ENCODE peak calls at places on chromosomes 12 and 14, in six cellular contexts. P is astrocyte; B is fibroblast of lung; E is effector memory CD4-positive, alpha-beta T cell; O is heart right ventricle; Z is left ventricle myocardium inferior. Q is an unnamed sample.

GRCh38 chr12:62250671-62251608 is 9.3 kb upstream of the USP15 start:
- DNase-seq in P (peak; percentile 52), B (peak; percentile 66), E (no peak), O (no peak), Z (no peak), Q (no peak)

GRCh38 chr12:80598004-80598606 is 109.3 kb upstream of the MYF6 start:
- DNase-seq in P (peak; percentile 81), B (peak; percentile 86), E (no peak), O (no peak), Z (no peak), Q (no peak)

GRCh38 chr12:124774462-124775167 is 89.0 kb downstream of the SCARB1 start:
- DNase-seq in P (peak; percentile 99), B (peak; percentile 99), E (peak; percentile 3), O (no peak), Z (no peak), Q (peak; percentile 48)

GRCh38 chr12:20489645-20490044 is 121.3 kb downstream of the PDE3A start:
- DNase-seq in P (no peak), B (peak; percentile 35), E (no peak), O (no peak), Z (no peak), Q (no peak)

GRCh38 chr12:77488041-77488620 is 342.6 kb upstream of the NAV3 start:
- DNase-seq in P (peak; percentile 76), B (peak; percentile 81), E (no peak), O (no peak), Z (no peak), Q (no peak)

GRCh38 chr12:51749201-51749985 is 99.1 kb downstream of the FIGNL2 start:
- DNase-seq in P (no peak), B (no peak), E (no peak), O (no peak), Z (no peak), Q (no peak)

GRCh38 chr12:63294327-63294632 is 143.3 kb upstream of the AVPR1A start:
- DNase-seq in P (peak; percentile 72), B (peak; percentile 82), E (no peak), O (no peak), Z (no peak), Q (no peak)

GRCh38 chr12:58254463-58254862 is 313.1 kb downstream of the ATP23 start:
- DNase-seq in P (no peak), B (no peak), E (no peak), O (no peak), Z (no peak), Q (no peak)

GRCh38 chr12:26195250-26195640 is at the start of gene SSPN:
- DNase-seq in P (peak; percentile 68), B (peak; percentile 83), E (no peak), O (peak; percentile 59), Z (peak; percentile 73), Q (peak; percentile 64)

GRCh38 chr12:131048611-131048990 is 94.9 kb downstream of the ADGRD1 start:
- DNase-seq in P (no peak), B (no peak), E (no peak), O (no peak), Z (no peak), Q (no peak)

GRCh38 chr12:63841611-63842010 is 2.9 kb upstream of the SRGAP1 start:
- DNase-seq in P (no peak), B (no peak), E (no peak), O (no peak), Z (no peak), Q (no peak)

GRCh38 chr12:93563807-93564538 is 8.5 kb upstream of the SOCS2 start:
- DNase-seq in P (peak; percentile 9), B (peak; percentile 32), E (no peak), O (no peak), Z (no peak), Q (no peak)

GRCh38 chr14:21220874-21221477 is 48.3 kb downstream of the HNRNPC start:
- DNase-seq in P (no peak), B (no peak), E (no peak), O (no peak), Z (no peak), Q (no peak)

GRCh38 chr12:25771062-25771461 is 187.4 kb upstream of the RASSF8 start:
- DNase-seq in P (peak; percentile 67), B (peak; percentile 70), E (no peak), O (no peak), Z (no peak), Q (no peak)

GRCh38 chr12:65464930-65465329 is 186.4 kb downstream of the MSRB3 start:
- DNase-seq in P (peak; percentile 90), B (peak; percentile 92), E (no peak), O (no peak), Z (no peak), Q (peak; percentile 8)

GRCh38 chr14:77006127-77006526 is 22.4 kb downstream of the IRF2BPL start:
- DNase-seq in P (no peak), B (no peak), E (no peak), O (no peak), Z (no peak), Q (no peak)

GRCh38 chr14:77009014-77009413 is 19.5 kb downstream of the IRF2BPL start:
- DNase-seq in P (no peak), B (no peak), E (no peak), O (no peak), Z (no peak), Q (no peak)

GRCh38 chr14:77008541-77008940 is 20.0 kb downstream of the IRF2BPL start:
- DNase-seq in P (no peak), B (no peak), E (no peak), O (no peak), Z (no peak), Q (no peak)

GRCh38 chr14:77007339-77007974 is 21.1 kb downstream of the IRF2BPL start:
- DNase-seq in P (no peak), B (no peak), E (no peak), O (no peak), Z (no peak), Q (peak; percentile 62)

DNA sequence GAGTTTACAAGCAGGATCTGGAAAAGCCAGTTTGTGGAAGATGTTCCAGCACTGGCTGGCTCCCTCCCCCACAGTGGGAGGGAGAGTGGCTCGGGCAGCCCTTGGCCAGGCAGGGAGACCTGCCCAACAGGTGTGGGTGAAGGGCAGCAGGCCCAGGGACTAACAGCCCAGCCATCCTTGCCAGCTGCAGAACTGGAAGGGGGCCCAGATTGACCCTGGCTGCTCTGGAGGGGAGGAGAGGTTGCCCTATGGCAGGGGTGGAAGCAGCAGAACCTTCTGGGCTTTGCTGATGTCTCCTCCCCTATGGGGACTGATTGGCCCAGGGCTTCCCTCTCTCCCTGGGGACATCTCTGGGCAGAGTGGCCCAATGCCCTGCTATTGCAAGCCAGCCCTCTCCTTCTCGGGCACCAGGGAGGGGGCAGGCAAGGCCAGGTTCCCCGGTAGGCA is 20.5 kb downstream of the IRF2BPL start:
- DNase-seq in P (no peak), B (no peak), E (no peak), O (peak; percentile 56), Z (peak; percentile 60), Q (peak; percentile 83)
- H3K4me1 ChIP-seq in P (peaks cover 4% of the 10 kb centered on the region), B (no peaks in the 10 kb centered on the region), E (peaks cover 10% of the 10 kb centered on the region), O (peaks cover 18% of the 10 kb centered on the region), Z (peaks cover 21% of the 10 kb centered on the region), Q (peaks cover 46% of the 10 kb centered on the region)

GRCh38 chr12:3283137-3283680 is 206.0 kb downstream of the TSPAN9 start:
- DNase-seq in P (no peak), B (no peak), E (no peak), O (no peak), Z (no peak), Q (no peak)
- H3K4me1 ChIP-seq in P (no peaks in the 10 kb centered on the region), B (no peaks in the 10 kb centered on the region), E (no peaks in the 10 kb centered on the region), O (peaks cover 58% of the 10 kb centered on the region), Z (peaks cover 48% of the 10 kb centered on the region), Q (no peaks in the 10 kb centered on the region)

GRCh38 chr14:68948686-68949085 is 30.4 kb downstream of the ACTN1 start:
- DNase-seq in P (no peak), B (no peak), E (no peak), O (no peak), Z (no peak), Q (no peak)
- H3K4me1 ChIP-seq in P (peaks cover 92% of the 10 kb centered on the region), B (peaks cover 57% of the 10 kb centered on the region), E (no peaks in the 10 kb centered on the region), O (peaks cover 100% of the 10 kb centered on the region), Z (peaks cover 100% of the 10 kb centered on the region), Q (peaks cover 95% of the 10 kb centered on the region)

GRCh38 chr14:50523271-50524041 is 8.9 kb downstream of the MAP4K5 start:
- DNase-seq in P (no peak), B (no peak), E (no peak), O (no peak), Z (no peak), Q (no peak)
- H3K4me1 ChIP-seq in P (peaks cover 40% of the 10 kb centered on the region), B (peaks cover 13% of the 10 kb centered on the region), E (peaks cover 5% of the 10 kb centered on the region), O (peaks cover 36% of the 10 kb centered on the region), Z (peaks cover 19% of the 10 kb centered on the region), Q (peaks cover 52% of the 10 kb centered on the region)